ENCODE peak calls at places on chromosomes 13 and 19, in eight cellular contexts. P is M059J; J is GM19239; F is globus pallidus; S is activated naive CD4-positive, alpha-beta T cell; B is choroid plexus epithelial cell; N is prostate gland; K is left lung. U is an unnamed sample.

GRCh38 chr19:4730740-4731171 is 7.1 kb upstream of the DPP9 start:
- DNase-seq in P (peak), J (no peak), F (no peak), S (peak), B (no peak), N (no peak), K (no peak), U (no peak)

GRCh38 chr13:94544922-94545321 is 51.0 kb downstream of the TGDS start:
- DNase-seq in P (no peak), J (no peak), F (no peak), S (no peak), B (no peak), N (no peak), K (no peak), U (no peak)

GRCh38 chr13:110509478-110509926 is 52.0 kb downstream of the RAB20 start:
- DNase-seq in P (no peak), J (no peak), F (no peak), S (no peak), B (no peak), N (no peak), K (no peak), U (no peak)

GRCh38 chr19:8355631-8356402 is 8.1 kb upstream of the ANGPTL4 start:
- DNase-seq in P (peak), J (no peak), F (no peak), S (no peak), B (peak), N (no peak), K (peak), U (peak)

GRCh38 chr13:32316476-32316875 is 1.2 kb downstream of the BRCA2 start:
- DNase-seq in P (no peak), J (no peak), F (no peak), S (no peak), B (no peak), N (no peak), K (no peak), U (no peak)

GRCh38 chr13:23007430-23007829 is 173.3 kb upstream of the SGCG start:
- DNase-seq in P (no peak), J (no peak), F (no peak), S (no peak), B (no peak), N (no peak), K (no peak), U (no peak)

GRCh38 chr13:21322304-21322965 is 136.7 kb downstream of the ZDHHC20 start:
- DNase-seq in P (no peak), J (no peak), F (peak), S (no peak), B (no peak), N (no peak), K (no peak), U (no peak)

GRCh38 chr19:507286-508203 is at the start of gene TPGS1:
- DNase-seq in P (peak), J (peak), F (peak), S (peak), B (peak), N (peak), K (peak), U (peak)

GRCh38 chr13:30818323-30818960 is 83.1 kb downstream of the ALOX5AP start:
- DNase-seq in P (peak), J (no peak), F (no peak), S (no peak), B (peak), N (no peak), K (peak), U (peak)

GRCh38 chr19:11577451-11578341 is at the start of gene ACP5:
- DNase-seq in P (no peak), J (no peak), F (no peak), S (no peak), B (no peak), N (no peak), K (peak), U (no peak)

GRCh38 chr13:111503905-111504695 is 183.7 kb downstream of the TEX29 start:
- DNase-seq in P (no peak), J (no peak), F (no peak), S (no peak), B (no peak), N (no peak), K (no peak), U (no peak)

GRCh38 chr19:39124136-39124764 is 1.3 kb upstream of the PAK4 start:
- DNase-seq in P (no peak), J (no peak), F (no peak), S (no peak), B (no peak), N (no peak), K (no peak), U (no peak)

GRCh38 chr13:95553614-95554385 is 1.3 kb downstream of the CLDN10 start:
- DNase-seq in P (no peak), J (no peak), F (no peak), S (no peak), B (no peak), N (no peak), K (peak), U (no peak)

GRCh38 chr13:94419304-94419943 is 60.1 kb downstream of the DCT start:
- DNase-seq in P (peak), J (no peak), F (no peak), S (no peak), B (peak), N (no peak), K (no peak), U (peak)

GRCh38 chr13:86399572-86399971 is 600.4 kb upstream of the SLITRK6 start:
- DNase-seq in P (no peak), J (no peak), F (no peak), S (no peak), B (no peak), N (no peak), K (no peak), U (no peak)

GRCh38 chr13:50650936-50651638 is 192.4 kb downstream of the DLEU7 start:
- DNase-seq in P (peak), J (no peak), F (no peak), S (no peak), B (peak), N (no peak), K (no peak), U (peak)

GRCh38 chr19:40622773-40623075 is 21.6 kb downstream of the LTBP4 start:
- DNase-seq in P (no peak), J (no peak), F (no peak), S (no peak), B (no peak), N (no peak), K (no peak), U (no peak)

GRCh38 chr13:52738719-52739467 is 727 bp downstream of the CNMD start:
- DNase-seq in P (no peak), J (peak), F (peak), S (peak), B (no peak), N (no peak), K (no peak), U (no peak)

GRCh38 chr19:41457241-41457640 is 14.3 kb downstream of the ERICH4 start:
- DNase-seq in P (no peak), J (peak), F (no peak), S (no peak), B (no peak), N (no peak), K (no peak), U (no peak)

GRCh38 chr13:24148414-24149305 is 11.9 kb upstream of the SPATA13 start:
- DNase-seq in P (peak), J (no peak), F (no peak), S (no peak), B (peak), N (peak), K (peak), U (peak)

GRCh38 chr19:13588953-13589833 is 82.9 kb upstream of the CACNA1A start:
- DNase-seq in P (peak), J (peak), F (peak), S (peak), B (peak), N (peak), K (peak), U (peak)

GRCh38 chr13:106446011-106446410 is 89.5 kb downstream of the EFNB2 start:
- DNase-seq in P (peak), J (no peak), F (no peak), S (no peak), B (peak), N (no peak), K (no peak), U (peak)

GRCh38 chr19:15398501-15399233 is 19.1 kb upstream of the AKAP8 start:
- DNase-seq in P (no peak), J (no peak), F (no peak), S (no peak), B (no peak), N (no peak), K (no peak), U (no peak)

GRCh38 chr13:51821666-51822065 is 17.7 kb upstream of the DHRS12 start:
- DNase-seq in P (no peak), J (no peak), F (no peak), S (no peak), B (no peak), N (no peak), K (no peak), U (no peak)

GRCh38 chr13:112648101-112648500 is 41.7 kb upstream of the ATP11A start:
- DNase-seq in P (no peak), J (no peak), F (no peak), S (no peak), B (no peak), N (no peak), K (no peak), U (no peak)

GRCh38 chr19:46878613-46879375 is 18.0 kb downstream of the ARHGAP35 start:
- DNase-seq in P (peak), J (no peak), F (no peak), S (no peak), B (peak), N (no peak), K (no peak), U (peak)

GRCh38 chr13:110506859-110507566 is 54.5 kb downstream of the RAB20 start:
- DNase-seq in P (no peak), J (no peak), F (no peak), S (no peak), B (peak), N (peak), K (peak), U (peak)

GRCh38 chr13:103140001-103140671 is 73.9 kb upstream of the SLC10A2 start:
- DNase-seq in P (peak), J (peak), F (peak), S (no peak), B (peak), N (peak), K (no peak), U (peak)

GRCh38 chr19:43700368-43701015 is 15.4 kb upstream of the IRGC start:
- DNase-seq in P (peak), J (no peak), F (peak), S (no peak), B (peak), N (no peak), K (peak), U (peak)

GRCh38 chr13:76210262-76210661 is 574.1 kb downstream of the LMO7 start:
- DNase-seq in P (peak), J (no peak), F (no peak), S (no peak), B (peak), N (no peak), K (peak), U (no peak)

GRCh38 chr13:33251131-33251629 is 34.4 kb downstream of the STARD13 start:
- DNase-seq in P (peak), J (no peak), F (no peak), S (no peak), B (peak), N (no peak), K (no peak), U (peak)

GRCh38 chr19:5369962-5370367 is 29.4 kb upstream of the PTPRS start:
- DNase-seq in P (peak), J (peak), F (no peak), S (peak), B (peak), N (peak), K (no peak), U (peak)

GRCh38 chr19:294341-294818 is 3.2 kb upstream of the PLPP2 start:
- DNase-seq in P (no peak), J (no peak), F (no peak), S (no peak), B (peak), N (no peak), K (no peak), U (no peak)